ENCODE peak calls at places on chromosomes 11 and 22, in five cellular contexts. One of them, this sample, is unnamed.

GRCh38 chr11:79437981-79438630 is 2.7 kb downstream of the TENM4 start:
- DNase-seq in ACHN: no peak
- DNase-seq in CD8-positive, alpha-beta memory T cell: no peak
- DNase-seq in psoas muscle: peak; percentile 46
- DNase-seq in GM13977: peak; percentile 34
- DNase-seq in this sample: no peak

GRCh38 chr11:76578655-76579046 is 91.9 kb downstream of the LRRC32 start:
- DNase-seq in ACHN: no peak
- DNase-seq in CD8-positive, alpha-beta memory T cell: no peak
- DNase-seq in psoas muscle: peak; percentile 71
- DNase-seq in GM13977: no peak
- DNase-seq in this sample: no peak

GRCh38 chr11:119315139-119316016 is 1.6 kb downstream of the MCAM start:
- DNase-seq in ACHN: peak; percentile 51
- DNase-seq in CD8-positive, alpha-beta memory T cell: peak; percentile 36
- DNase-seq in psoas muscle: no peak
- DNase-seq in GM13977: peak; percentile 68
- DNase-seq in this sample: peak; percentile 53

GRCh38 chr11:57429946-57430345 is 3.0 kb upstream of the SLC43A3 start:
- DNase-seq in ACHN: no peak
- DNase-seq in CD8-positive, alpha-beta memory T cell: no peak
- DNase-seq in psoas muscle: no peak
- DNase-seq in GM13977: no peak
- DNase-seq in this sample: no peak

GRCh38 chr11:17770917-17771316 is 36.3 kb downstream of the KCNC1 start:
- DNase-seq in ACHN: no peak
- DNase-seq in CD8-positive, alpha-beta memory T cell: no peak
- DNase-seq in psoas muscle: no peak
- DNase-seq in GM13977: no peak
- DNase-seq in this sample: no peak

GRCh38 chr11:10797561-10797960 is 11.2 kb downstream of the EIF4G2 start:
- DNase-seq in ACHN: no peak
- DNase-seq in CD8-positive, alpha-beta memory T cell: no peak
- DNase-seq in psoas muscle: no peak
- DNase-seq in GM13977: no peak
- DNase-seq in this sample: no peak

GRCh38 chr11:46315033-46315738 is 32.1 kb upstream of the DGKZ start:
- DNase-seq in ACHN: peak; percentile 78
- DNase-seq in CD8-positive, alpha-beta memory T cell: peak; percentile 65
- DNase-seq in psoas muscle: peak; percentile 73
- DNase-seq in GM13977: peak; percentile 89
- DNase-seq in this sample: peak; percentile 67

GRCh38 chr22:17381237-17381913 is 12.1 kb downstream of the CECR2 start:
- DNase-seq in ACHN: no peak
- DNase-seq in CD8-positive, alpha-beta memory T cell: no peak
- DNase-seq in psoas muscle: no peak
- DNase-seq in GM13977: no peak
- DNase-seq in this sample: no peak

GRCh38 chr11:34075178-34075820 is 23.8 kb downstream of the CAPRIN1 start:
- DNase-seq in ACHN: peak; percentile 19
- DNase-seq in CD8-positive, alpha-beta memory T cell: no peak
- DNase-seq in psoas muscle: no peak
- DNase-seq in GM13977: no peak
- DNase-seq in this sample: no peak

GRCh38 chr11:82686211-82686610 is 47.5 kb downstream of the FAM181B start:
- DNase-seq in ACHN: no peak
- DNase-seq in CD8-positive, alpha-beta memory T cell: no peak
- DNase-seq in psoas muscle: no peak
- DNase-seq in GM13977: no peak
- DNase-seq in this sample: no peak

GRCh38 chr11:45336136-45336535 is 50.0 kb upstream of the SYT13 start:
- DNase-seq in ACHN: no peak
- DNase-seq in CD8-positive, alpha-beta memory T cell: no peak
- DNase-seq in psoas muscle: no peak
- DNase-seq in GM13977: no peak
- DNase-seq in this sample: no peak

GRCh38 chr11:7490054-7490453 is 4.7 kb downstream of the OLFML1 start:
- DNase-seq in ACHN: no peak
- DNase-seq in CD8-positive, alpha-beta memory T cell: no peak
- DNase-seq in psoas muscle: no peak
- DNase-seq in GM13977: no peak
- DNase-seq in this sample: no peak

GRCh38 chr11:13055200-13055599 is 46.1 kb downstream of the RASSF10 start:
- DNase-seq in ACHN: no peak
- DNase-seq in CD8-positive, alpha-beta memory T cell: no peak
- DNase-seq in psoas muscle: no peak
- DNase-seq in GM13977: no peak
- DNase-seq in this sample: no peak

GRCh38 chr11:64007629-64008282 is 21.5 kb downstream of the OTUB1 start:
- DNase-seq in ACHN: peak; percentile 79
- DNase-seq in CD8-positive, alpha-beta memory T cell: no peak
- DNase-seq in psoas muscle: peak; percentile 92
- DNase-seq in GM13977: peak; percentile 63
- DNase-seq in this sample: no peak

GRCh38 chr11:65478411-65479183 is 20.2 kb upstream of the MALAT1 start:
- DNase-seq in ACHN: peak; percentile 19
- DNase-seq in CD8-positive, alpha-beta memory T cell: no peak
- DNase-seq in psoas muscle: peak; percentile 88
- DNase-seq in GM13977: no peak
- DNase-seq in this sample: no peak